ENCODE peak calls at places on chromosomes 11 and 22, in four cellular contexts. D, E, L and Q are unnamed samples.

GRCh38 chr11:8732748-8733241 is 50.2 kb downstream of the RPL27A start:
- DNase-seq in D (no peak), E (no peak), L (peak), Q (no peak)

GRCh38 chr11:62556872-62557631 is 10.4 kb upstream of the AHNAK start:
- DNase-seq in D (no peak), E (no peak), L (no peak), Q (peak)

GRCh38 chr11:134333312-134333711 is 1.5 kb downstream of the GLB1L2 start:
- DNase-seq in D (no peak), E (no peak), L (peak), Q (no peak)

GRCh38 chr11:48055292-48056132 is 75.2 kb downstream of the PTPRJ start:
- DNase-seq in D (no peak), E (no peak), L (no peak), Q (peak)

GRCh38 chr11:129277216-129277838 is 85.2 kb upstream of the ARHGAP32 start:
- DNase-seq in D (no peak), E (no peak), L (no peak), Q (no peak)

GRCh38 chr11:96309001-96309642 is 33.9 kb downstream of the MAML2 start:
- DNase-seq in D (no peak), E (no peak), L (peak), Q (no peak)

GRCh38 chr11:1869427-1870325 is 16.8 kb downstream of the LSP1 start:
- DNase-seq in D (no peak), E (no peak), L (no peak), Q (no peak)

GRCh38 chr11:10373340-10373739 is 68.5 kb downstream of the ADM start:
- DNase-seq in D (no peak), E (peak), L (no peak), Q (no peak)

GRCh38 chr11:62788991-62789390 is 1.8 kb downstream of the TMEM179B start:
- DNase-seq in D (no peak), E (no peak), L (no peak), Q (no peak)

GRCh38 chr11:76233936-76234703 is 27.8 kb upstream of the WNT11 start:
- DNase-seq in D (no peak), E (no peak), L (peak), Q (no peak)

GRCh38 chr11:63592975-63593395 is 21.2 kb downstream of the PLAAT3 start:
- DNase-seq in D (no peak), E (no peak), L (no peak), Q (no peak)

GRCh38 chr11:19472679-19473078 is 231.9 kb upstream of the E2F8 start:
- DNase-seq in D (no peak), E (no peak), L (no peak), Q (no peak)

GRCh38 chr11:100831929-100832480 is 144.9 kb downstream of the ARHGAP42 start:
- DNase-seq in D (no peak), E (no peak), L (no peak), Q (no peak)

GRCh38 chr11:46003647-46004046 is 81.2 kb downstream of the LARGE2 start:
- DNase-seq in D (no peak), E (no peak), L (no peak), Q (no peak)

GRCh38 chr11:122937978-122938377 is 43.7 kb downstream of the BSX start:
- DNase-seq in D (no peak), E (no peak), L (no peak), Q (no peak)

GRCh38 chr11:132475046-132475445 is 1057.3 kb downstream of the OPCML start:
- DNase-seq in D (no peak), E (no peak), L (no peak), Q (no peak)

GRCh38 chr11:12909866-12910265 is 99.2 kb upstream of the RASSF10 start:
- DNase-seq in D (no peak), E (no peak), L (peak), Q (no peak)

GRCh38 chr11:85918910-85919794 is 64.0 kb downstream of the CCDC83 start:
- DNase-seq in D (no peak), E (no peak), L (no peak), Q (no peak)

GRCh38 chr22:38317995-38318715 is 922 bp upstream of the CSNK1E start:
- DNase-seq in D (no peak), E (no peak), L (peak), Q (no peak)

GRCh38 chr11:63682045-63682915 is 980 bp downstream of the RTN3 start:
- DNase-seq in D (no peak), E (peak), L (no peak), Q (peak)

GRCh38 chr11:115499891-115500290 is 4.3 kb downstream of the CADM1 start:
- DNase-seq in D (no peak), E (no peak), L (no peak), Q (no peak)

GRCh38 chr11:1503708-1504104 is 17.1 kb upstream of the MOB2 start:
- DNase-seq in D (no peak), E (no peak), L (no peak), Q (no peak)

GRCh38 chr11:64285885-64286800 is 495 bp downstream of the GPR137 start:
- DNase-seq in D (no peak), E (no peak), L (no peak), Q (no peak)

GRCh38 chr11:76234704-76235232 is 28.5 kb upstream of the WNT11 start:
- DNase-seq in D (no peak), E (no peak), L (peak), Q (peak)

GRCh38 chr11:78420796-78421209 is 3.2 kb upstream of the GAB2 start:
- DNase-seq in D (no peak), E (peak), L (peak), Q (peak)